ENCODE peak calls at places on chromosomes 2 and 18, in eight cellular contexts. I is AG09309, T is AG04450, S is LNCaP clone FGC, G is RWPE2, H is osteocyte, R is H9, L is AG10803. V is an unnamed sample.

GRCh38 chr18:76099931-76100457 is 395.0 kb downstream of the ZNF516 start:
- DNase-seq in G (no peak), I (no peak), S (no peak), H (no peak), L (no peak), R (no peak), T (no peak), V (no peak)

GRCh38 chr2:44957656-44958327 is 16.3 kb downstream of the SIX3 start:
- DNase-seq in G (no peak), R (no peak), H (no peak), S (no peak), T (no peak), L (no peak), I (no peak), V (no peak)

GRCh38 chr2:200438251-200438650 is 71.6 kb downstream of the KCTD18 start:
- DNase-seq in S (no peak), T (no peak), G (no peak), I (no peak), R (no peak), L (peak; percentile 11), H (no peak), V (no peak)

GRCh38 chr2:163348843-163349395 is 386.9 kb downstream of the FIGN start:
- DNase-seq in R (no peak), L (peak; percentile 41), H (no peak), I (peak; percentile 46), S (no peak), T (peak; percentile 8), G (no peak), V (peak; percentile 90)

GRCh38 chr2:197705912-197706838 is 1.0 kb downstream of the MARS2 start:
- DNase-seq in T (no peak), G (peak; percentile 31), L (peak; percentile 24), H (no peak), S (no peak), R (peak; percentile 30), I (no peak), V (no peak)

GRCh38 chr18:79616651-79617518 is 62.7 kb upstream of the CTDP1 start:
- DNase-seq in T (no peak), S (no peak), L (peak; percentile 10), H (no peak), G (peak; percentile 65), I (no peak), R (no peak), V (no peak)

GRCh38 chr2:136527560-136527959 is 237.8 kb upstream of the THSD7B start:
- DNase-seq in G (no peak), R (peak; percentile 50), H (no peak), L (no peak), T (no peak), I (no peak), S (peak; percentile 13), V (no peak)

GRCh38 chr2:67790622-67791021 is 272.2 kb downstream of the C1D start:
- DNase-seq in S (no peak), I (peak; percentile 71), R (no peak), G (no peak), L (peak; percentile 68), T (peak; percentile 79), H (no peak), V (peak; percentile 86)

GRCh38 chr2:22359020-22359672 is 1025.8 kb upstream of the KLHL29 start:
- DNase-seq in H (no peak), G (no peak), L (no peak), S (no peak), I (no peak), R (no peak), T (no peak), V (no peak)

GRCh38 chr18:63264871-63265270 is 54.7 kb downstream of the BCL2 start:
- DNase-seq in R (no peak), I (no peak), T (no peak), L (no peak), H (no peak), G (no peak), S (no peak), V (no peak)

GRCh38 chr2:70894765-70895164 is 40.9 kb upstream of the ATP6V1B1 start:
- DNase-seq in H (no peak), G (no peak), I (no peak), L (no peak), T (no peak), R (no peak), S (no peak), V (no peak)

GRCh38 chr2:170715932-170716777 is 1.0 kb downstream of the SP5 start:
- DNase-seq in G (no peak), S (no peak), T (no peak), R (peak; percentile 56), H (peak; percentile 80), L (no peak), I (no peak), V (no peak)

GRCh38 chr18:25650201-25650941 is 298.4 kb upstream of the ZNF521 start:
- DNase-seq in G (no peak), L (peak; percentile 99), H (no peak), T (peak; percentile 89), R (no peak), I (peak; percentile 95), S (no peak), V (peak; percentile 95)

GRCh38 chr2:59112258-59112657 is 871.1 kb upstream of the FANCL start:
- DNase-seq in L (no peak), H (no peak), R (no peak), I (no peak), S (no peak), G (no peak), T (no peak), V (no peak)

GRCh38 chr2:70959851-70960832 is 18.3 kb upstream of the ANKRD53 start:
- DNase-seq in S (no peak), I (no peak), H (peak; percentile 73), L (no peak), R (peak; percentile 61), T (no peak), G (no peak), V (no peak)

GRCh38 chr2:36655456-36655855 is 41.1 kb upstream of the VIT start:
- DNase-seq in L (peak; percentile 99), R (no peak), S (no peak), I (peak; percentile 85), T (no peak), H (no peak), G (no peak), V (peak; percentile 98)

GRCh38 chr2:101516833-101517690 is 42.1 kb upstream of the RFX8 start:
- DNase-seq in L (peak; percentile 95), R (no peak), S (peak; percentile 21), I (peak; percentile 83), H (no peak), T (no peak), G (peak; percentile 77), V (peak; percentile 96)

GRCh38 chr2:29270606-29271005 is 155.4 kb downstream of the CLIP4 start:
- DNase-seq in T (no peak), I (no peak), R (no peak), S (no peak), G (no peak), L (no peak), H (no peak), V (no peak)

DNA sequence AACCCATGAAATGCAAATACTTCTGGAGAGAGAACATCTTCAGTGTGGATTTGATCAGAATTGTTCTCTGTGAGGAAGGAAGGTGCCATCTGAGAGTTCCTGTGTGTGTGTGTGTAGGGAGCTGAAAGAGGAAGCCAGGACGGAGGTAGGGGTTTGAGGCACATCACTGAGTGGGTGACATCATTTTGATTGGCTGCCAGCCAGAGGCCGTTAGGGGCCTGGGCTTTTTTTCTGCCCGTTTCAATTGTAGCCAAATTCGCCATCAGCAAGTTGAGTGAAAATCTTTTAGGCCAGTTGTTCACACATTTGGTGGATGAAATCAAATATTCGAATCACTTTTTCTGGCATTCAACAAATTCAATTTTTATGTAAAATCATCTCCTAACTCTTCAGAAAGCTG is 48.9 kb downstream of the TSN start:
- DNase-seq in L (peak; percentile 1), R (peak; percentile 65), S (no peak), I (no peak), H (no peak), G (no peak), T (no peak), V (no peak)
- TF ChIP-seq CTCF in L (no peak), R (no peak), S (no peak), I (no peak), H (no peak), G (no peak), T (no peak), V (no peak)

GRCh38 chr2:1472350-1472749 is 59.1 kb downstream of the TPO start:
- DNase-seq in G (no peak), H (no peak), T (no peak), I (no peak), R (no peak), S (no peak), L (no peak), V (no peak)
- TF ChIP-seq CTCF in G (no peak), H (no peak), T (no peak), I (no peak), R (no peak), S (no peak), L (no peak), V (no peak)

GRCh38 chr18:55269632-55270031 is 310.4 kb upstream of the CCDC68 start:
- DNase-seq in L (no peak), H (no peak), I (no peak), R (no peak), T (no peak), G (no peak), S (no peak), V (no peak)

GRCh38 chr18:55280515-55280914 is 307.5 kb downstream of the TCF4 start:
- DNase-seq in T (no peak), L (no peak), G (no peak), H (no peak), R (no peak), I (no peak), S (no peak), V (no peak)

GRCh38 chr18:55272510-55273243 is 313.4 kb upstream of the CCDC68 start:
- DNase-seq in H (no peak), T (peak; percentile 60), I (peak; percentile 72), G (no peak), L (peak; percentile 91), S (no peak), R (no peak), V (peak; percentile 75)

DNA sequence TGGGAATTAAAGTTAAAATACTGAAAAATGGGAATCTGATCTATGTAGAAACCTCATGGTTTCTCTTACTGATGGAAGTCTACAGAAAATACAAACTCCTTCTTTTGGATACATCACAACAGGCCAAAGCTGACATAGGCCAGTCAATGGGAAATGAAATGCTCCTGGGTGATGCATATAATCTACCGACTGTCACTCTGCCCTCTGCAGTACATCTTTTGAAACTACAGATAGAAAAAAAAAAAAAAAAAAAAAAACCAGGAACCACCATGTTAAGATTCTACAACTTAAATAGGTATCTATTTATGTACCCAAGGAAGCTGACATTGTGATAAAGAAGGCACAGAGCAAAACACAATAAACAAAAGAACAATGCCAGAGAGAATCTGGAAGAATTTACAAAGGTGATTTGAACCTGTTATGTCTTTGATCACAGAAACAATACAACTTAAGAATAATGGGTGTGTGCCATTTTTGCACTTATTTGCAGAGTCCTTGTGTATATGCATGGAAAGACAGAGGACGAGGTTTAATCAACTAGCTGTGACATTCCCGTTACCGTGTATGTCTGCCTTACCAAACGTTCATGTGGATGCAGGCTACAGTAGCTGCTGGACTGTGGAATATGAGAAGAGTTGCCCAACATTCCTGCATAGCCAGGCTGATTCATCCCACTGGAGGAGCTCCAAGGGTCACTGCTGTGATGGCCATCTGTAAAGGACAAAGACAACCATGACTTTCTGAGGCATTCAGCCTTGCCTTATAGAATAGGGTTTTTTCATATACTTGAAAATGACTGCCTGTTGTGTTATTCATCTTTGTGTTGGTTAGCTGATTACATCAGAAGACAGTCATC is 312.7 kb downstream of the TCF4 start:
- DNase-seq in R (no peak), I (peak; percentile 53), G (no peak), L (peak; percentile 89), S (no peak), T (peak; percentile 18), H (no peak), V (peak; percentile 94)
- TF ChIP-seq CTCF in R (peak; percentile 59), I (peak; percentile 25), G (peak; percentile 20), L (peak; percentile 30), S (peak; percentile 20), T (peak; percentile 22), H (no peak), V (peak; percentile 75)

GRCh38 chr2:109162999-109163398 is 34.0 kb downstream of the SH3RF3 start:
- DNase-seq in I (no peak), R (no peak), S (no peak), G (no peak), H (peak; percentile 90), T (no peak), L (no peak), V (no peak)
- TF ChIP-seq CTCF in I (no peak), R (no peak), S (no peak), G (no peak), H (peak; percentile 18), T (no peak), L (no peak), V (no peak)